ENCODE peak calls at places on chromosome 19, in seven cellular contexts. I is sigmoid colon, L is left lung, E is dorsolateral prefrontal cortex, Q is A549, O is ovary, S is heart right ventricle. K is an unnamed sample.

GRCh38 chr19:40707615-40708014 is 9.1 kb downstream of the COQ8B start:
- DNase-seq in I (no peak), L (no peak), E (no peak), Q (no peak), O (no peak), S (no peak), K (no peak)

GRCh38 chr19:19053508-19054314 is 10.1 kb upstream of the SLC25A42 start:
- DNase-seq in I (peak; percentile 79), L (peak; percentile 81), E (peak; percentile 68), Q (peak; percentile 57), O (peak; percentile 72), S (peak; percentile 71), K (peak; percentile 21)

GRCh38 chr19:41999071-41999877 is 5.2 kb upstream of the ATP1A3 start:
- DNase-seq in I (no peak), L (peak; percentile 71), E (no peak), Q (peak; percentile 54), O (no peak), S (no peak), K (no peak)

GRCh38 chr19:51514866-51515481 is 13.4 kb upstream of the SIGLEC12 start:
- DNase-seq in I (no peak), L (no peak), E (no peak), Q (peak; percentile 63), O (no peak), S (no peak), K (no peak)

GRCh38 chr19:2135474-2136402 is 15.6 kb downstream of the AP3D1 start:
- DNase-seq in I (no peak), L (no peak), E (no peak), Q (no peak), O (no peak), S (no peak), K (no peak)

GRCh38 chr19:19185853-19186728 is 5.9 kb downstream of the BORCS8 start:
- DNase-seq in I (no peak), L (peak; percentile 60), E (no peak), Q (peak; percentile 61), O (no peak), S (no peak), K (no peak)

GRCh38 chr19:43524922-43525835 is 1.8 kb downstream of the ETHE1 start:
- DNase-seq in I (peak; percentile 75), L (peak; percentile 85), E (no peak), Q (peak; percentile 85), O (peak; percentile 38), S (peak; percentile 43), K (peak; percentile 49)

GRCh38 chr19:12163841-12164240 is 945 bp downstream of the ZNF136 start:
- DNase-seq in I (no peak), L (no peak), E (no peak), Q (no peak), O (no peak), S (no peak), K (no peak)

GRCh38 chr19:52066258-52066866 is 17.7 kb upstream of the ZNF432 start:
- DNase-seq in I (no peak), L (no peak), E (no peak), Q (no peak), O (no peak), S (no peak), K (no peak)

GRCh38 chr19:7839476-7839875 is 9.5 kb downstream of the EVI5L start:
- DNase-seq in I (no peak), L (peak; percentile 37), E (no peak), Q (no peak), O (no peak), S (no peak), K (no peak)

GRCh38 chr19:34881982-34882381 is 44.7 kb upstream of the ZNF30 start:
- DNase-seq in I (no peak), L (no peak), E (no peak), Q (no peak), O (no peak), S (no peak), K (no peak)

GRCh38 chr19:7833225-7834156 is 3.5 kb downstream of the EVI5L start:
- DNase-seq in I (no peak), L (peak; percentile 91), E (peak; percentile 69), Q (peak; percentile 67), O (no peak), S (peak; percentile 77), K (peak; percentile 15)

GRCh38 chr19:5666921-5667610 is 13.2 kb downstream of the MICOS13 start:
- DNase-seq in I (no peak), L (peak; percentile 72), E (no peak), Q (no peak), O (no peak), S (no peak), K (no peak)

GRCh38 chr19:41588497-41589209 is 12.7 kb downstream of the CEACAM21 start:
- DNase-seq in I (no peak), L (no peak), E (no peak), Q (peak; percentile 44), O (no peak), S (no peak), K (no peak)

GRCh38 chr19:2619076-2619475 is 83.4 kb downstream of the GNG7 start:
- DNase-seq in I (no peak), L (peak; percentile 1), E (no peak), Q (no peak), O (no peak), S (no peak), K (no peak)

GRCh38 chr19:38224014-38224862 is at the start of gene DPF1:
- DNase-seq in I (no peak), L (peak; percentile 87), E (peak; percentile 87), Q (peak; percentile 92), O (no peak), S (peak; percentile 50), K (peak; percentile 59)

GRCh38 chr19:1675633-1676350 is 23.4 kb upstream of the TCF3 start:
- DNase-seq in I (no peak), L (peak; percentile 51), E (no peak), Q (no peak), O (no peak), S (no peak), K (peak; percentile 18)

GRCh38 chr19:50695251-50696064 is 24.1 kb downstream of the SHANK1 start:
- DNase-seq in I (no peak), L (no peak), E (peak; percentile 63), Q (peak; percentile 29), O (no peak), S (no peak), K (no peak)

GRCh38 chr19:19427935-19428334 is 22.5 kb downstream of the GATAD2A start:
- DNase-seq in I (no peak), L (no peak), E (no peak), Q (no peak), O (no peak), S (no peak), K (no peak)

GRCh38 chr19:28297036-28297435 is 915.9 kb downstream of the UQCRFS1 start:
- DNase-seq in I (no peak), L (no peak), E (no peak), Q (no peak), O (no peak), S (no peak), K (no peak)

GRCh38 chr19:12788025-12788681 is 3.1 kb upstream of the JUNB start:
- DNase-seq in I (no peak), L (no peak), E (no peak), Q (no peak), O (no peak), S (no peak), K (no peak)

GRCh38 chr19:50676625-50677197 is 27.5 kb downstream of the C19orf81 start:
- DNase-seq in I (no peak), L (no peak), E (no peak), Q (no peak), O (no peak), S (no peak), K (no peak)

GRCh38 chr19:32206065-32206464 is 139.3 kb upstream of the ZNF507 start:
- DNase-seq in I (no peak), L (no peak), E (no peak), Q (no peak), O (no peak), S (no peak), K (no peak)

GRCh38 chr19:52464798-52465470 is 11.6 kb downstream of the ZNF578 start:
- DNase-seq in I (no peak), L (no peak), E (no peak), Q (peak; percentile 24), O (no peak), S (no peak), K (no peak)

GRCh38 chr19:33697766-33698165 is 76.0 kb downstream of the CHST8 start:
- DNase-seq in I (no peak), L (peak; percentile 33), E (no peak), Q (no peak), O (no peak), S (no peak), K (no peak)

GRCh38 chr19:11581740-11582139 is 4.3 kb upstream of the ACP5 start:
- DNase-seq in I (no peak), L (no peak), E (no peak), Q (no peak), O (no peak), S (no peak), K (no peak)

GRCh38 chr19:8017808-8018207 is 12.4 kb upstream of the ELAVL1 start:
- DNase-seq in I (no peak), L (peak; percentile 37), E (no peak), Q (no peak), O (no peak), S (no peak), K (no peak)

GRCh38 chr19:28880735-28881401 is 332.1 kb downstream of the UQCRFS1 start:
- DNase-seq in I (no peak), L (no peak), E (no peak), Q (no peak), O (no peak), S (no peak), K (no peak)

GRCh38 chr19:52896431-52897148 is 845 bp downstream of the ZNF320 start:
- DNase-seq in I (no peak), L (no peak), E (no peak), Q (no peak), O (peak; percentile 33), S (peak; percentile 23), K (no peak)

GRCh38 chr19:35076026-35076370 is 34.5 kb downstream of the HPN start:
- DNase-seq in I (no peak), L (no peak), E (no peak), Q (no peak), O (no peak), S (no peak), K (no peak)

GRCh38 chr19:14545716-14546082 is 16.3 kb downstream of the TECR start:
- DNase-seq in I (no peak), L (no peak), E (no peak), Q (no peak), O (no peak), S (no peak), K (no peak)
- H3K27ac ChIP-seq in I (no peak overlapping the region), L (no peak overlapping the region), E (peak overlapping the region; percentile 98), Q (no peak overlapping the region), O (no peak overlapping the region), S (no peak overlapping the region), K (peak overlapping the region; percentile 99)

GRCh38 chr19:547117-547516 is 3.3 kb downstream of the GZMM start:
- DNase-seq in I (no peak), L (peak; percentile 54), E (no peak), Q (no peak), O (no peak), S (no peak), K (no peak)
- H3K27ac ChIP-seq in I (no peak overlapping the region), L (no peak overlapping the region), E (no peak overlapping the region), Q (no peak overlapping the region), O (no peak overlapping the region), S (no peak overlapping the region), K (no peak overlapping the region)

GRCh38 chr19:55597493-55597892 is 1.8 kb downstream of the FIZ1 start:
- DNase-seq in I (no peak), L (peak; percentile 85), E (no peak), Q (no peak), O (no peak), S (no peak), K (no peak)
- H3K27ac ChIP-seq in I (no peak overlapping the region), L (no peak overlapping the region), E (no peak overlapping the region), Q (no peak overlapping the region), O (no peak overlapping the region), S (no peak overlapping the region), K (no peak overlapping the region)

GRCh38 chr19:15050639-15051038 is 1.4 kb downstream of the CASP14 start:
- DNase-seq in I (no peak), L (no peak), E (no peak), Q (no peak), O (no peak), S (no peak), K (no peak)
- H3K27ac ChIP-seq in I (no peak overlapping the region), L (no peak overlapping the region), E (no peak overlapping the region), Q (no peak overlapping the region), O (no peak overlapping the region), S (no peak overlapping the region), K (no peak overlapping the region)